ENCODE peak calls at places on chromosomes 3 and 15, in six cellular contexts. D, S, G, N, F and U are unnamed samples.

GRCh38 chr15:33912326-33912725 is 56.0 kb upstream of the CHRM5 start:
- DNase-seq in N (no peak), D (no peak), S (no peak), G (no peak), F (no peak), U (no peak)

GRCh38 chr3:20974389-20974788 is 776.6 kb downstream of the ZNF385D start:
- DNase-seq in G (no peak), F (no peak), D (no peak), N (no peak), S (no peak), U (no peak)

GRCh38 chr15:47987908-47988532 is 132.8 kb upstream of the SLC24A5 start:
- DNase-seq in D (peak), F (no peak), N (peak), S (no peak), G (peak), U (peak)

GRCh38 chr3:69541059-69541471 is 155.2 kb upstream of the FRMD4B start:
- DNase-seq in D (peak), S (peak), F (no peak), G (peak), N (no peak), U (no peak)

GRCh38 chr3:35758358-35758757 is 119.0 kb downstream of the ARPP21 start:
- DNase-seq in G (no peak), N (no peak), S (no peak), D (no peak), F (no peak), U (no peak)

GRCh38 chr15:69795601-69796000 is 302.1 kb downstream of the TLE3 start:
- DNase-seq in G (no peak), S (no peak), F (no peak), N (no peak), D (no peak), U (no peak)

GRCh38 chr15:48876057-48876456 is 1.9 kb upstream of the EID1 start:
- DNase-seq in S (no peak), F (no peak), D (no peak), N (no peak), G (no peak), U (no peak)

GRCh38 chr15:65408370-65409283 is 14.1 kb downstream of the IGDCC4 start:
- DNase-seq in F (no peak), D (no peak), S (no peak), G (no peak), N (peak), U (no peak)

GRCh38 chr3:14121859-14122258 is 2.8 kb downstream of the CHCHD4 start:
- DNase-seq in G (no peak), N (no peak), F (no peak), D (no peak), S (no peak), U (no peak)

DNA sequence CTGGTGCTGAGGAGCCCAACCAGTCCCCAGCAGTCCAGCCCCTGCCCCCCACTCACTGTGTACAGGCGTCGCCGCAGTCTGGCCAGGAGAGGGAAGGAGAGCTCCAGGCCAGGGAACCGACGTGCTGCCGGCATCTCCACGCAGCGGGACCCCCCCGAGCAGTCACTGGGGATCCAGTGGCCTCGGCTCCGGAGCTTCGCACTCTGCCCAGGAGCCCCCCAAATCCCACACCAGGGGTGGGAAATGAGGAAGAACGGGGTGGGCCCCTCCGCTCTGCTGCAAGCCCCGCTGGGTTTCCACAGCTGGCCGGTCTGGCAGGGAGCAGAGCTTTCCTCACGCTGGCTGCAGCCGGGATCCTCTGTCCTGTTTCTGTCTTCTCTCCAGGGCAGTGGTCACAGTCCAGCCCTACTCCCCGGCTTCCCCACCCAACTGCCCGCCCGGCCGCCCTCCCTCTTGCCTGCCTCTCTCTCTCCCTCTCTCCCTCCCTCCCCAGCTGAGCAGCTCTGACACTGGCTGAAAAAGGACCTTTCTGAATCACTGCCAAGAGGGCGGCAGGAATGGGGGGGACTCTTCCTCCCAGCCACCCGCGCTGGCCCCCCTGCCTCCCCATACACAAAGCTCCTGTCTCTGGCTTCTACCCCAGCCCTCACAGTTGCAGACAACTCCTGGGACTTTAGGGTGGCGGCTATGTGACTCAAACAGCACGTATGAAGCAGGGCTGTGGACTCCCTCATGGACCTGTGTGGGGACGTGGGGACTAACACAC is 15.8 kb downstream of the TNK2 start:
- DNase-seq in D (peak), S (no peak), N (peak), F (no peak), G (no peak), U (no peak)
- TF ChIP-seq CTCF in D (no peak), S (no peak), N (no peak), F (no peak), G (no peak), U (no peak)

DNA sequence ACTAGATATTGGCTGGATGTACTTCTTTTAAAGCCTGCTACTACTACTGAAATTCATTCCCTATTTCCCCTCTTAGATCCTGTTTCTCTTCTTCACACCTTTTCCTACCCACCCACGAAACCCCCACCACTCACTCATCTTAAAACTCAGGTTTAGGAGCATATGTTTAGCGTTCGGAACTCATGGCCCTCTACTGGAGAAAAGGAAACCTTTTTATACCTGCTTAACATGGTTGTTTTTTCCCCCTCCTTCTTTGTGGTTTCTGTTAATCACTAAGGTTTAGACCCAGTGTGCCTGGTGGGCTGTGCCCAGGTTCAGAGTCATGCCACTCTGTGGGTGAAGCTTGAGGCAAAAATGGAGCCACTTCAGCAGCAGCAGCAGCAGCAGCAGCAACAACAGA is 2.6 kb downstream of the ARID3B start:
- DNase-seq in D (no peak), G (no peak), S (no peak), N (no peak), F (peak), U (no peak)
- TF ChIP-seq CTCF in D (no peak), G (peak), S (peak), N (peak), F (peak), U (no peak)

GRCh38 chr3:188776447-188776846 is 395.3 kb upstream of the TPRG1 start:
- DNase-seq in S (no peak), D (no peak), G (no peak), N (peak), F (no peak), U (no peak)
- TF ChIP-seq CTCF in S (no peak), D (no peak), G (no peak), N (no peak), F (no peak), U (no peak)

GRCh38 chr3:133925960-133926735 is 30.5 kb upstream of the RAB6B start:
- DNase-seq in S (no peak), N (no peak), D (no peak), F (no peak), G (no peak), U (peak)

GRCh38 chr3:133926736-133927542 is 31.3 kb upstream of the RAB6B start:
- DNase-seq in F (peak), D (no peak), S (no peak), N (no peak), G (peak), U (peak)

GRCh38 chr3:133928903-133929607 is 33.4 kb upstream of the RAB6B start:
- DNase-seq in S (no peak), N (no peak), D (no peak), F (no peak), G (no peak), U (peak)

GRCh38 chr3:133928136-133928893 is 32.6 kb upstream of the RAB6B start:
- DNase-seq in G (no peak), S (no peak), D (no peak), F (no peak), N (no peak), U (peak)

DNA sequence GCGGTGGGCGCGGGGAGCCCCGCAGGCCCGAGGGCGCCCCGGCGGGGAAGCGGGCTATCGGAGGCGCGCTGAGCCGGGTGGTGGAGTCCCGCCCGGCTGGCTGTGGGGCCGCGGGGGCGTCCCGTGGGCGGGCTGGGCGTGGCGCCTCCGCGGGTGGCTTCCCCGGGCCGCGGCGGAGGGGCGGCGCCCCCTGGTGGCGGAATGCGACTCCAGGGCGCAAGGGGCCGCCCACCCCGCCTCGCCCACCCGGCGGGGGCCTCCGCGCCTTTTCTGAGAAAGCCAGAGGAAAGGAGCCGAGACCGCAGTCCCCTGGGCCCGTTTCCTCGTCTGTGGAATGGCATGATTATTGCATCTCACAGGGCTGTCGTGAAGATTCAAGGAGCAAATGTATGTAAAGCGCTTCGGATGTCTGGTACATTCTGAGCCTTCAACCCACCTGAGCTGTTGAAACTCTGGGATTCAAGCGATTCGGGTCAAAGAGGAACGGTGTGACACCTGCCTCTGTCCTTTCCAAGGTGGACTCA is 31.9 kb upstream of the RAB6B start:
- DNase-seq in N (peak), G (peak), S (peak), F (peak), D (peak), U (peak)
- TF ChIP-seq CTCF in N (peak), G (peak), S (peak), F (peak), D (peak), U (peak)

GRCh38 chr3:12601072-12601471 is 44.2 kb downstream of the MKRN2 start:
- DNase-seq in D (peak), G (no peak), F (no peak), N (peak), S (no peak), U (no peak)
- TF ChIP-seq CTCF in D (peak), G (no peak), F (peak), N (peak), S (no peak), U (peak)

GRCh38 chr3:159458010-159458409 is 530.6 kb upstream of the IL12A start:
- DNase-seq in S (no peak), F (no peak), D (peak), G (no peak), N (peak), U (no peak)
- TF ChIP-seq CTCF in S (no peak), F (no peak), D (no peak), G (no peak), N (no peak), U (no peak)

GRCh38 chr15:91898843-91899242 is 45.3 kb downstream of the SLCO3A1 start:
- DNase-seq in N (no peak), F (no peak), G (no peak), S (no peak), D (no peak), U (no peak)
- TF ChIP-seq CTCF in N (no peak), F (no peak), G (no peak), S (no peak), D (no peak), U (no peak)

GRCh38 chr15:84598250-84598649 is 2.6 kb upstream of the ZSCAN2 start:
- DNase-seq in F (peak), D (no peak), G (no peak), N (no peak), S (no peak), U (peak)
- TF ChIP-seq CTCF in F (peak), D (no peak), G (no peak), N (no peak), S (no peak), U (peak)

GRCh38 chr3:66638717-66639116 is 137.9 kb upstream of the LRIG1 start:
- DNase-seq in G (no peak), S (no peak), N (no peak), D (no peak), F (no peak), U (no peak)
- TF ChIP-seq CTCF in G (peak), S (no peak), N (no peak), D (no peak), F (peak), U (peak)

DNA sequence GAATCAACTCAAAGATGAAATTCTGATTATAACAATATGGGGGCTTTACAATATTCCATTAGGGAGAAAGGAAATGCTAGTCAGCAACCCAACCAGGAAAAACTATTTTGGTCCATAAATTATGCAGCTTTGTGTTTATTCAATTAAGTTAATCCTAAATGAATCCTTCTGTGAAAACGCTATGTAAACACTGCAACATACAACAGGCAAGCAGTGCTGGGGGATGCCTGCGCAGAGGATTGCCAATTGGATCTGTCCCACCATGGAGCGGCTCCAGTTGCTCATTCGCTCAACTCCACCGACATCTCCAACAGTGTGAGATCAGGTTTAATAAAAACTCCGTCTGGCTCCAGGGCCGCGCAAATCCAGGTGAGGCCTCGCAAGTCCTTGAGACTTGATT is 290.5 kb upstream of the VEPH1 start:
- DNase-seq in G (no peak), D (no peak), S (no peak), F (no peak), N (no peak), U (no peak)
- TF ChIP-seq CTCF in G (no peak), D (no peak), S (no peak), F (no peak), N (no peak), U (no peak)